ENCODE peak calls at places on chromosome 9, in eight cellular contexts. G is HCT116, U is IMR-90, Z is GM23338, D is hepatocyte, R is upper lobe of right lung, I is mammary epithelial cell, M is colonic mucosa. V is an unnamed sample. For H3K27me3 and H3K4me1, the result is how much of the 10 kb centered on the place peaks cover.

GRCh38 chr9:88776717-88777497 is 214.4 kb upstream of the S1PR3 start:
- DNase-seq in G (no peak), M (no peak), R (no peak), U (peak), D (no peak), Z (no peak), I (peak), V (no peak)

GRCh38 chr9:2857564-2858198 is 13.8 kb upstream of the PUM3 start:
- DNase-seq in G (peak), U (peak), I (peak), Z (peak), D (peak), M (peak), R (no peak), V (no peak)

GRCh38 chr9:37390759-37391158 is 31.7 kb upstream of the GRHPR start:
- DNase-seq in I (peak), Z (peak), G (peak), D (peak), M (peak), U (no peak), R (no peak), V (no peak)

GRCh38 chr9:135504262-135505229 is 4.1 kb downstream of the MRPS2 start:
- DNase-seq in U (peak), I (peak), Z (peak), D (peak), M (peak), R (peak), G (peak), V (no peak)

GRCh38 chr9:28774433-28775029 is 1201.2 kb upstream of the C9orf72 start:
- DNase-seq in U (peak), D (peak), I (peak), M (no peak), R (no peak), G (peak), Z (peak), V (no peak)

GRCh38 chr9:72006481-72006880 is 53.9 kb downstream of the C9orf57 start:
- DNase-seq in Z (no peak), D (no peak), M (no peak), G (no peak), R (no peak), I (no peak), U (peak), V (no peak)

GRCh38 chr9:101028346-101029299 is at the start of gene PLPPR1:
- DNase-seq in G (no peak), I (peak), R (peak), M (peak), D (peak), U (peak), Z (peak), V (no peak)

GRCh38 chr9:73210886-73211285 is 59.2 kb downstream of the ANXA1 start:
- DNase-seq in R (no peak), M (no peak), I (no peak), G (no peak), U (no peak), D (no peak), Z (no peak), V (no peak)

GRCh38 chr9:78549711-78550110 is 252.8 kb downstream of the PSAT1 start:
- DNase-seq in I (no peak), M (no peak), R (no peak), D (no peak), Z (peak), U (peak), G (no peak), V (no peak)

GRCh38 chr9:137380606-137381005 is 42.4 kb downstream of the EXD3 start:
- DNase-seq in U (no peak), G (no peak), R (no peak), I (no peak), Z (no peak), M (no peak), D (no peak), V (no peak)

GRCh38 chr9:115167175-115167574 is 49.2 kb upstream of the TNC start:
- DNase-seq in I (peak), R (no peak), M (no peak), G (no peak), D (no peak), Z (no peak), U (peak), V (no peak)

GRCh38 chr9:117145081-117145480 is 269.8 kb downstream of the ASTN2 start:
- DNase-seq in R (no peak), I (no peak), M (no peak), U (no peak), D (no peak), G (no peak), Z (no peak), V (no peak)

GRCh38 chr9:110650261-110650660 is 18.3 kb upstream of the MUSK start:
- DNase-seq in Z (no peak), R (no peak), M (no peak), D (no peak), U (peak), I (no peak), G (no peak), V (no peak)

GRCh38 chr9:28491121-28491520 is 917.8 kb upstream of the C9orf72 start:
- DNase-seq in R (no peak), Z (no peak), G (no peak), I (no peak), D (no peak), M (no peak), U (no peak), V (no peak)

GRCh38 chr9:33719581-33720374 is 75.6 kb upstream of the PRSS3 start:
- DNase-seq in R (peak), M (no peak), G (no peak), Z (peak), D (no peak), I (peak), U (no peak), V (no peak)

GRCh38 chr9:136965771-136966484 is 11.4 kb upstream of the PTGDS start:
- DNase-seq in D (no peak), M (no peak), Z (peak), U (no peak), R (no peak), I (no peak), G (no peak), V (no peak)

GRCh38 chr9:92406506-92406905 is 2.1 kb upstream of the OGN start:
- DNase-seq in U (no peak), D (peak), M (peak), Z (no peak), I (no peak), R (no peak), G (no peak), V (no peak)

GRCh38 chr9:122403381-122404002 is 32.7 kb downstream of the PTGS1 start:
- DNase-seq in U (peak), Z (no peak), I (no peak), G (no peak), M (no peak), R (no peak), D (no peak), V (no peak)
- H3K27me3 ChIP-seq in U (under half), Z (under half), I (under half), G (under half), M (under half), R (under half), D (under half), V (under half)

DNA sequence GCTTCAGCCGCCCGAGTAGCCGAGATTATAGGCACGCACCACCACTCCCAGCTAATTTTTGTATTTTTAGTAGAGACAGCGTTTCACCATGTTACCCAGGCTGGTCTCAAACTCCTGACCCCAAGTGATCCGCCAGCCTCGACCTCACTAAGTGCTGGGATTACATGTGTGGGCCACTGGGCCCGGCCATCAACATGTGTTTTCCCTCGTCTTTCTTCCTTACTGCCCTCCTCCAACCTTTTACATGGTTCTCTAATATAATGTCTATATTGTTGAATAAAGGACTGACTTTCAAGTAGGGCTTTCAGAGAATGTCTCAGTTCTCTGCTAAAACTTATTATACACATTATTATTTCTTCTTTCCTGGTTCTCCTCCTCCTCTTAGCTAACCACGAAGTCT is 21.3 kb upstream of the PCAT7 start:
- DNase-seq in M (no peak), D (no peak), Z (no peak), I (no peak), U (no peak), R (no peak), G (no peak), V (no peak)
- H3K27ac ChIP-seq in M (peak), D (peak), Z (no peak), I (no peak), U (no peak), R (no peak), G (no peak), V (no peak)

DNA sequence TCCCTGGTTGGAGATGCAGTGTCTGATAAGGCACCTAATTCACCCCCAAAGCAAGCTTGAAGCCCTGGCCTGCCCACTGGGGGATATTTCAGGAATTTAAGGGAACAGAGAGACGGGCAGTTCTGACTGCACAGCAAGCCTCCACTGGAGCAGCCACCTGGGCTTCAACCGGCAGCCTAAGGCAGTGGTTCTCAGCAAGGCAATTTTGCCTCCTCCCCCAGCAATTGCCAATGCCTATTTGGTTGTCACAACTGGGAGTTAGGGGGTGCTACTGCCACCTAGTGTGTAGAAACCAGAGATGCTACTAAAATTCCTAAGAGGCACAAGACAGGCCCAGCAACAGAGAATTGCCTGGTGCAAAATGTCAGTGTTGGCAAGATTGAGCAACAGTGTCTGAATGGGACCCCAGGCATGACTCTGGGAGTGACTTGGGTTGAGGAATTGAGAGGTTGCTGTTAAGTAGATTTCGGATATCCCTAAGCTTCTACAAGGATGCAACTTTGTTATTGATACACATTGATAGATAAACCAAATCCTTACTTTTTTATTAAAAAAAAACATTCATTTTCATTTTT is 58.7 kb upstream of the CTSL start:
- DNase-seq in U (no peak), Z (peak), G (peak), R (no peak), M (no peak), D (peak), I (peak), V (peak)
- H3K4me1 ChIP-seq in U (under half), Z (under half), G (under half), R (under half), M (under half), D (under half), I (under half), V (under half)

GRCh38 chr9:14349141-14349817 is 35.3 kb upstream of the NFIB start:
- DNase-seq in M (no peak), G (no peak), I (peak), D (no peak), R (no peak), U (no peak), Z (no peak), V (no peak)

GRCh38 chr9:14346301-14346721 is 32.4 kb upstream of the NFIB start:
- DNase-seq in I (no peak), D (no peak), R (no peak), U (no peak), G (no peak), M (no peak), Z (peak), V (no peak)

GRCh38 chr9:14346826-14347407 is 33.0 kb upstream of the NFIB start:
- DNase-seq in G (no peak), U (no peak), R (no peak), D (no peak), I (no peak), Z (peak), M (no peak), V (no peak)

GRCh38 chr9:14348241-14349140 is 34.5 kb upstream of the NFIB start:
- DNase-seq in I (peak), M (no peak), U (no peak), G (no peak), R (no peak), Z (peak), D (no peak), V (no peak)

DNA sequence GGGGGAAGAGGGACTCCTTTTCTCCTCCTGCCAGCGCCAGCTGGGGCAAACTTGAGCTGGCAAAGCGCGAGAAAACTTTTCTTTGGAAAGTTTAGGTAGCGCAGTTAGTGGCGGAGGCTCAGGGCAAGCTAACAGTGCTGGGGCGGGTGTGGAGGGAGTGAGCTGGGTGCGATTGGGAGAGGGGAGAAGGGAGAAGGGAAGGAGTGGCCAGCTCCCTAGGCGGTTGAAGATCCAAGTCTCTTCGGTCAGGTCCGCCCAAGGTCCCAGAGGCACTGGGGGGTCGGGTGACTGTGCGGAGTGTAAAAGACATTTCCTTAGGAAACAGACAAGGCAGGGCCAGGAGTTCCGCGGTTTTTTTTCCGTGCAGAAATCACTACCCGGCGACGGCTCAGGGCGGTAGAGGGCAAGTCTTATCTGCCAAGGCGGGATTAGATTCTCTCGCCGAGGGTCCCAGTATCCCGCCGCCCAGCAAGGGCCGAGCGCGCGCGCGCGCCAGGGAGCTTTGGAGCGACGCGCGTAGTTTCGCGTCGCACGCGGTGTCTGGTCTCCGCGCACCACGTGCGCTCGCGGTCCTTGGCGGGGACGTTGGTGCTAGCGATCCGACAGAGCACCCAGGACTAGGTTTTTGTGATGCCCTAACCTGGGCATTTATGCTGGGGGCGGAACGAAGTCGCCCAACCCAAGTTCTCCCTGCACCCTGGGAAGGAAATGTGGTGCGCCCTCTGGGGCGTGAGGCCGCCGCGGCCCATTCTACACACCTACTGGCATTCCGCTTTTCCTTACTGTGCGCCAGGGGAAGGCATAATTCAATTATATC is 33.7 kb upstream of the NFIB start:
- DNase-seq in G (no peak), M (peak), R (no peak), U (no peak), I (peak), D (no peak), Z (peak), V (no peak)
- H3K27me3 ChIP-seq in G (under half), M (half or more), R (under half), U (half or more), I (under half), D (half or more), Z (half or more), V (under half)

DNA sequence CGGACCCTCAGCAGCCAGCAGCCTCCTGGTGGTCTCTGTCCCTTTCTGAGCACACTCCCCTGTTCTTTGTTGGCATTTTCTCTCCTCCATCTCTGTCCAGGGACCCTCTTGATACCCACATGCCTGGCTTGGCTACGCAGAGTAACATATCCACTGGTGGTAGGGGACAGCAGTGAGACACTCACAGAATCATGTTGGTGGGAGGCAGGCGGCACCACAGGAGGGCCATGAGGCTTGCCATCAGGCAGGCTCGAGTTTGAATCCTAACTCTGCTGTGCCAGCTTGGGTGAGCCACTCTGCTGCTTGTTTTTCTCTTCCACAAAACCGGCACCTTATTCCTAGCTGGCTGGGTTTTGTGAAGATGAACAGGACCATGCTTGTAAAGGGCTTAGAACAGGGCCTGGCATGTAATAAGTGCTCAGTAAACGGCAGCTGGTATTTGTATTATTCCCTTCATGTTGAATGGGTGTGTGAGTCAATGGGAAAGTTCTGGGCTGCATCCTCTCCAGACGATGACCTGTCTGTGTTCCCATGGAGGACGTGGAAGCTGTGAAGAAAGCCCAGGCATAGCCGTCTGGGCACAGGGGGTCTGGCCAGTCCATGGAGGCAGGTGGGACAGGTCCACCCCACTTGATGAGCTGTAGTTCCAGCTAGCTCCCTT is 2.3 kb downstream of the COL27A1 start:
- DNase-seq in D (no peak), I (peak), Z (no peak), U (peak), G (no peak), R (no peak), M (no peak), V (no peak)
- H3K27ac ChIP-seq in D (peak), I (no peak), Z (no peak), U (no peak), G (no peak), R (no peak), M (no peak), V (peak)

GRCh38 chr9:79633558-79633957 is 61.8 kb downstream of the TLE4 start:
- DNase-seq in R (no peak), G (no peak), D (no peak), I (no peak), U (no peak), Z (no peak), M (no peak), V (no peak)

GRCh38 chr9:79630521-79631403 is 59.0 kb downstream of the TLE4 start:
- DNase-seq in I (no peak), D (no peak), Z (no peak), R (no peak), M (no peak), G (no peak), U (no peak), V (no peak)

GRCh38 chr9:79623799-79624721 is 52.3 kb downstream of the TLE4 start:
- DNase-seq in G (no peak), Z (no peak), R (peak), M (peak), U (no peak), I (peak), D (peak), V (no peak)

GRCh38 chr9:79632060-79632459 is 60.3 kb downstream of the TLE4 start:
- DNase-seq in U (no peak), Z (no peak), M (no peak), I (no peak), D (no peak), G (no peak), R (no peak), V (no peak)

GRCh38 chr9:79629721-79630120 is 58.0 kb downstream of the TLE4 start:
- DNase-seq in M (no peak), U (no peak), Z (no peak), R (no peak), D (no peak), I (no peak), G (no peak), V (no peak)
- H3K4me1 ChIP-seq in M (under half), U (under half), Z (under half), R (under half), D (under half), I (under half), G (under half), V (under half)

GRCh38 chr9:122091682-122092592 is 1.2 kb downstream of the TTLL11 start:
- DNase-seq in Z (no peak), U (no peak), I (no peak), M (no peak), R (no peak), D (no peak), G (no peak), V (no peak)
- H3K27me3 ChIP-seq in Z (under half), U (under half), I (under half), M (under half), R (under half), D (under half), G (under half), V (under half)

V was measured in vagina.